ENCODE peak calls at places on chromosomes 16 and 17, in seven cellular contexts. X, Y, W, Z, T, E and P are unnamed samples.

GRCh38 chr17:41413353-41413752 is 11.0 kb downstream of the KRT37 start:
- DNase-seq in T (no peak), X (no peak), E (no peak), Z (no peak), Y (no peak), W (no peak), P (no peak)

GRCh38 chr16:10521681-10522274 is 58.6 kb downstream of the EMP2 start:
- DNase-seq in Y (no peak), Z (no peak), X (no peak), E (peak), W (peak), T (peak), P (peak)

GRCh38 chr16:54927125-54928015 is 3.3 kb upstream of the IRX5 start:
- DNase-seq in W (no peak), Y (no peak), X (no peak), T (no peak), E (peak), Z (no peak), P (no peak)

GRCh38 chr17:11628831-11629230 is 30.6 kb downstream of the DNAH9 start:
- DNase-seq in W (no peak), X (no peak), E (no peak), T (no peak), Y (no peak), Z (no peak), P (no peak)

GRCh38 chr16:30352488-30353401 is 2.4 kb downstream of the CD2BP2 start:
- DNase-seq in E (no peak), W (no peak), Y (no peak), T (no peak), Z (no peak), X (no peak), P (no peak)

GRCh38 chr16:58498341-58499091 is 1.4 kb upstream of the NDRG4 start:
- DNase-seq in T (no peak), X (no peak), Y (no peak), E (no peak), Z (no peak), W (no peak), P (no peak)

GRCh38 chr16:67191995-67192681 is at the start of gene E2F4:
- DNase-seq in T (peak), Z (peak), E (peak), W (peak), Y (peak), X (peak), P (peak)

GRCh38 chr16:51327001-51327400 is 175.9 kb upstream of the SALL1 start:
- DNase-seq in W (peak), T (peak), Y (no peak), X (no peak), E (peak), Z (peak), P (peak)

GRCh38 chr17:80175411-80175810 is 5.6 kb downstream of the CARD14 start:
- DNase-seq in Y (no peak), T (peak), Z (no peak), W (no peak), X (no peak), E (no peak), P (peak)

GRCh38 chr17:66775881-66776400 is 59.0 kb upstream of the CACNG5 start:
- DNase-seq in X (no peak), W (no peak), Z (no peak), T (no peak), Y (no peak), E (no peak), P (no peak)

GRCh38 chr16:24088767-24089166 is 167.4 kb upstream of the CACNG3 start:
- DNase-seq in Y (no peak), T (no peak), Z (no peak), E (no peak), X (no peak), W (no peak), P (no peak)